ENCODE peak calls at places on chromosomes 16 and 17, in four cellular contexts. U is Peyer's patch, O is HCT116, V is body of pancreas. F is an unnamed sample.

GRCh38 chr17:29616300-29617048 is 6.2 kb downstream of the CORO6 start:
- DNase-seq in U (no peak), V (no peak), O (no peak), F (no peak)

GRCh38 chr16:85330694-85331188 is 218.5 kb upstream of the CIBAR2 start:
- DNase-seq in U (no peak), O (peak; percentile 86), V (peak; percentile 70), F (no peak)

GRCh38 chr16:69315486-69316311 is 4.5 kb downstream of the VPS4A start:
- DNase-seq in U (peak; percentile 11), O (no peak), V (peak; percentile 62), F (no peak)

GRCh38 chr17:65365209-65365608 is 196.2 kb downstream of the AXIN2 start:
- DNase-seq in O (no peak), U (no peak), V (no peak), F (no peak)

GRCh38 chr17:45432405-45433113 is at the start of gene ARHGAP27:
- DNase-seq in U (peak; percentile 52), O (no peak), V (peak; percentile 48), F (peak; percentile 64)

GRCh38 chr17:57458718-57459285 is 202.5 kb downstream of the MSI2 start:
- DNase-seq in O (no peak), V (no peak), U (no peak), F (no peak)

GRCh38 chr17:35630530-35631148 is 43.5 kb downstream of the AP2B1 start:
- DNase-seq in O (peak; percentile 27), V (no peak), U (no peak), F (no peak)

GRCh38 chr17:36979585-36979941 is 30.8 kb downstream of the AATF start:
- DNase-seq in U (no peak), V (no peak), O (no peak), F (no peak)

GRCh38 chr17:7023576-7024401 is 939 bp downstream of the BCL6B start:
- DNase-seq in O (peak; percentile 86), U (peak; percentile 89), V (peak; percentile 94), F (peak; percentile 97)

GRCh38 chr17:76833747-76834146 is 34.5 kb upstream of the MGAT5B start:
- DNase-seq in U (no peak), V (no peak), O (no peak), F (no peak)

GRCh38 chr17:39069114-39069756 is 82.2 kb downstream of the PLXDC1 start:
- DNase-seq in U (no peak), O (no peak), V (peak; percentile 55), F (peak; percentile 41)

GRCh38 chr16:73878616-73879015 is 418.0 kb upstream of the PSMD7 start:
- DNase-seq in U (no peak), O (peak; percentile 52), V (peak; percentile 19), F (peak; percentile 7)

GRCh38 chr17:44522883-44523671 is 19.9 kb upstream of the GPATCH8 start:
- DNase-seq in O (peak; percentile 69), U (peak; percentile 43), V (peak; percentile 79), F (peak; percentile 86)

GRCh38 chr16:22313141-22313781 is 16.1 kb downstream of the POLR3E start:
- DNase-seq in O (no peak), V (no peak), U (peak; percentile 3), F (no peak)

GRCh38 chr17:65039349-65039988 is 17.1 kb downstream of the GNA13 start:
- DNase-seq in V (no peak), U (peak; percentile 56), O (no peak), F (no peak)

GRCh38 chr17:8209909-8210760 is at the start of gene AURKB:
- DNase-seq in U (peak; percentile 95), V (peak; percentile 97), O (peak; percentile 92), F (peak; percentile 98)

GRCh38 chr16:85759631-85760419 is 8.9 kb upstream of the C16orf74 start:
- DNase-seq in V (peak; percentile 53), U (peak; percentile 72), O (no peak), F (no peak)

GRCh38 chr16:75695708-75696107 is 5.6 kb downstream of the DUXB start:
- DNase-seq in V (no peak), U (no peak), O (peak; percentile 19), F (no peak)

GRCh38 chr16:2142942-2143868 is 5.2 kb upstream of the RAB26 start:
- DNase-seq in V (peak; percentile 53), O (no peak), U (no peak), F (no peak)

GRCh38 chr17:82985973-82986372 is 93.4 kb upstream of the METRNL start:
- DNase-seq in U (peak; percentile 76), O (no peak), V (peak; percentile 51), F (no peak)

GRCh38 chr16:67233596-67233995 is 6.7 kb downstream of the TMEM208 start:
- DNase-seq in O (no peak), U (no peak), V (no peak), F (no peak)

GRCh38 chr16:67230809-67231660 is 4.1 kb downstream of the TMEM208 start:
- DNase-seq in V (no peak), O (no peak), U (no peak), F (no peak)

GRCh38 chr16:67235816-67236547 is 9.1 kb downstream of the TMEM208 start:
- DNase-seq in U (no peak), V (no peak), O (no peak), F (no peak)

GRCh38 chr16:67236551-67237395 is 9.8 kb downstream of the TMEM208 start:
- DNase-seq in U (no peak), V (no peak), O (peak; percentile 69), F (peak; percentile 59)

DNA sequence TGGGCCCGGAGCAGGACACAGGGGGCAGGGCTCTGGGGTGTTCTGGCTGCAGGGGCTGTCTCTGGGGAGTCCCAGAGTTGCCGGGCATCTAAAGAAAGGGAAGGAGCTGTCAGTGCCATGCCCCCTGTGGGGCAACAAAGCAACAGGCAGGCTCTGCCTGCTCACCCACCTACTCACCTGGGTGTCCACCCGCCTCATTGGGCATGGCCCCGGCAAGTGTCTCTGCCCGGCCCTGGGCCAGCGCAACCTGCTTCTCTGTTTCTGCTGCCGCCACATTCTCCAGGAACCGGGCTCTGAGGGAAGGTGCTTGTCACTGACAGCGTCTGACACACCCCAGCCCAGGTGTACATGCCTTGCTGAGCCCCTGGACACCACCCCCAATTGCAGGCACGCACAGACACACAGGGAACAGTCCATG is 7.3 kb downstream of the TMEM208 start:
- DNase-seq in V (no peak), U (no peak), O (no peak), F (no peak)
- H3K36me3 ChIP-seq in V (peaks cover 22% of the 10 kb centered on the region), U (peaks cover 91% of the 10 kb centered on the region), O (peaks cover 40% of the 10 kb centered on the region), F (no peaks in the 10 kb centered on the region)

GRCh38 chr16:726438-727290 is at the start of the genes CCDC78 and HAGHL:
- DNase-seq in U (peak; percentile 83), V (peak; percentile 42), O (no peak), F (no peak)
- H3K27ac ChIP-seq in U (peak within 1 kb of the TSS; percentile 46), V (no peak within 1 kb of the TSS), O (peak within 1 kb of the TSS; percentile 96), F (peak within 1 kb of the TSS; percentile 22)

GRCh38 chr16:3281222-3281621 is 2.1 kb upstream of the ZNF263 start:
- DNase-seq in V (no peak), U (no peak), O (no peak), F (no peak)

GRCh38 chr16:3282103-3282746 is 1.1 kb upstream of the ZNF263 start:
- DNase-seq in O (no peak), V (no peak), U (no peak), F (no peak)

GRCh38 chr16:3285131-3285530 is 1.8 kb downstream of the ZNF263 start:
- DNase-seq in O (no peak), U (no peak), V (no peak), F (peak; percentile 10)

GRCh38 chr16:3283525-3284447 is 495 bp downstream of the ZNF263 start:
- DNase-seq in O (no peak), V (peak; percentile 20), U (no peak), F (peak; percentile 35)

DNA sequence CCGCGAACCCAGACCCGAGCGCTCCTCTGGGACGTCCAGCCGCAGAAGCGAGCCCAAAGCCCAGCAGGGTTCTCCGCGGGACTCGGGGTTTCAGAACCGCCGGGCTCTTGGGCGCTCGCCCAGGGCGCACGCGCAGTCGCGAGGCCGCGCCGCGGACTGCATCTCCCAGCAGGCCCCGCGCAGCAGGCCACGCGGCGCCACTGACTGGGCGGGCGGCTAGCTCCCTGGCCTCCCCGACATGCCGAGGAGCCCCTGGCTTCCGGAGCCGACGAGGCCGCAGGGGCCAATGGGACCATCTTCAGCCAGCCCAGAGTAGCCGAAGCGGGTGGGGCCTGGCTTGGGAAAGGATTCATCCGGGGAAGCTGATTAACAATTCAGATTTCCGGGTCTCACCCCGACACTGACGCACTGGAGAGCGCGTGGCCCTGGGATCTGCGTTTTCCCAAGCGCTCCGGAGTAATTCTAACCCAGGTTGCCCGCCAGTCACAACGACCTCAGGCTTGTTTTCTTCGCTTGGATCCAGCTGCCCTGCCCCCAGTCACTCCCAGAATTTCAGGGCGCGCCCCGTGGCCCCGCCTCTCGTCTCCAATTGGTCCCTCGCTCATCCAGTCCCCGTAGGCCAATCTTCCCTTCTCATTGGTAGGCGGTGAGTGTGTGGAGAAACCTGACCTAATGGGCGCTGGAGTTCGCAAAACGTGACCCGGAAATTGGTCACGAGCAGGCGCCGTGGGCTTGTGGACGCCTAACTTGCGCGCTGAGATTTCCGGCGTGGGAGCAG is at the start of gene ZNF263:
- DNase-seq in V (peak; percentile 97), U (peak; percentile 92), O (peak; percentile 95), F (peak; percentile 98)
- TF ChIP-seq POLR2A in V (peak; percentile 85), U (peak; percentile 53), O (peak; percentile 64), F (no peak)

DNA sequence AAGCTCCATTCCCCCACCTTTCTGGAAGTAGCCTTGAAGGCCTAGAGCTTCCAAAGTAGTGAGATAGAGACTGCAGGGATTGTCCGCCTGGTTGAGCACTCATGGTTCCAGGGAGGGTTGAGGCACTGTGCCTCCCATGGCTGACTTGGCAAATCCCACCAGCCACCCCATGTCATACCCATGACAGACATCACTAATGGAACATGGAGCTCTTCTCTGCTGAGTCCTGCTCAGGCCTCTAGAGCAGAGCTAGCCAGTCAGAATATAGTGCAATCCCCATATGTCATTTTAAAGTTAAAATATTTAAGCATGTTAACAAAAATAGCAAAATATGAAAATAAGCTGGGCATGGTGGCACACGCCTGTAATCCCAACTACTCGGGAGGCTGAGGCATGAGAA is 28.8 kb downstream of the UNC13D start:
- DNase-seq in U (no peak), O (no peak), V (no peak), F (no peak)
- H3K36me3 ChIP-seq in U (peaks cover 93% of the 10 kb centered on the region), O (peaks cover 41% of the 10 kb centered on the region), V (peaks cover 46% of the 10 kb centered on the region), F (no peaks in the 10 kb centered on the region)

DNA sequence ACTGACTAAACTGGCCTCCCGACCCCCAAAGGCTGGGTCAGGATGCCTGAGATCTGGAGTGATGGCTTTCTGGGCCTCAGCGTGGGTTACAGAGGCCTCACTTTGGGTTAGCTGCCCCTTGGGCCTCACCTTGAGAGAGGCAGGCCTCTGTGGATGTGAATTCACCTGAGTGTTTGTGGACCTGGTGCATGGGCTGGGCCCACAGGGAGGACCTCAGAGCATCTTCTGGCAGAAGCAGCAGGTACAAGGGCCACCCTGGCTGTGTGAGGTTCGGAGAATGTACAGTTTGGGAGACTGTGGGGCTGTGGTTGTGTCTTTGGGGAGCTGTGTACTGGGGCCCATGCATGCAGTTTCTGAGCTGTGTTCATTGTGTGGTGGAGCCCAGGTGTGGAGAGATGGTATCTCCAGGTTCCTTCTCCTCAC is 18.3 kb downstream of the RARA start:
- DNase-seq in O (no peak), U (peak; percentile 52), V (no peak), F (no peak)
- H3K27ac ChIP-seq in O (no peak overlapping the region), U (peak overlapping the region; percentile 65), V (peak overlapping the region; percentile 4), F (no peak overlapping the region)

GRCh38 chr17:3754458-3755334 is 31.0 kb downstream of the HASPIN start:
- DNase-seq in V (peak; percentile 98), U (peak; percentile 82), O (peak; percentile 95), F (peak; percentile 47)
- TF ChIP-seq POLR2A in V (peak; percentile 87), U (peak; percentile 73), O (peak; percentile 56), F (peak; percentile 19)

DNA sequence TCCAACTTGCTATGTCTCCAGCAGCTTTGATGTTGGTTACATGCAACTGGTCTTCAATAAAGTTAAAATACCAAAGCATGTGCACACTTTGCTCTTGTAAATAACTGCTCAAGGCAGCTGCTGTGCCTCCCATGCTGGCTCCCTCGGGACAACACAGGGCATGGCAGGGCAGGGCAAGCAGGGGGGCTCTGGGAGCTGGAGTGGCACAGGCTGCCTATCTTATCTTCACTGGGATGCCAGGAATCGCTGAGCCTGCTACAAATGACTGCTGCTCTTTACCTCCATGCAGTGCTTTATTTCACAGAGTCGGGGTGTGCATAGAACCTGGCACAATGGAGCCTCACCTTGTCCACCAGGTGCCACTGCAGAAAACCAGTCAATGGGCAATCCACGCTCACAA is 21.8 kb downstream of the PEMT start:
- DNase-seq in O (no peak), V (peak; percentile 74), U (no peak), F (no peak)
- H3K36me3 ChIP-seq in O (no peaks in the 10 kb centered on the region), V (no peaks in the 10 kb centered on the region), U (no peaks in the 10 kb centered on the region), F (no peaks in the 10 kb centered on the region)

F was measured in adrenal gland.